ENCODE peak calls at places on chromosomes 4 and X, in seven cellular contexts. Q is breast epithelium, C is K562, N is GM12878, J is GM12891, V is stomach, T is suprapubic skin. O is an unnamed sample.

GRCh38 chr4:24840826-24841587 is 45.6 kb downstream of the SOD3 start:
- DNase-seq in Q (no peak), C (no peak), N (no peak), J (no peak), V (no peak), T (no peak), O (no peak)

GRCh38 chr4:53497446-53498069 is 93.7 kb downstream of the LNX1 start:
- DNase-seq in Q (peak), C (no peak), N (no peak), J (no peak), V (no peak), T (peak), O (no peak)

GRCh38 chr4:24794916-24795665 is at the start of gene SOD3:
- DNase-seq in Q (peak), C (peak), N (no peak), J (no peak), V (peak), T (peak), O (peak)

GRCh38 chr4:77036206-77036605 is 39.6 kb downstream of the CCNI start:
- DNase-seq in Q (peak), C (no peak), N (no peak), J (no peak), V (no peak), T (no peak), O (no peak)

GRCh38 chrX:24954732-24955131 is 61.0 kb downstream of the ARX start:
- DNase-seq in Q (no peak), C (no peak), N (no peak), J (no peak), V (no peak), T (no peak), O (no peak)

GRCh38 chr4:18202510-18202909 is 181.0 kb upstream of the LCORL start:
- DNase-seq in Q (no peak), C (no peak), N (no peak), J (no peak), V (no peak), T (no peak), O (no peak)

GRCh38 chr4:169159614-169160013 is 111.1 kb downstream of the SH3RF1 start:
- DNase-seq in Q (no peak), C (no peak), N (no peak), J (no peak), V (no peak), T (no peak), O (no peak)

GRCh38 chr4:100367451-100367850 is 150.4 kb downstream of the EMCN start:
- DNase-seq in Q (no peak), C (no peak), N (no peak), J (no peak), V (no peak), T (no peak), O (no peak)

GRCh38 chrX:136268051-136269048 is 17.1 kb upstream of the MAP7D3 start:
- DNase-seq in Q (no peak), C (peak), N (no peak), J (no peak), V (no peak), T (no peak), O (peak)

GRCh38 chrX:79081895-79082512 is 62.5 kb upstream of the GPR174 start:
- DNase-seq in Q (no peak), C (peak), N (peak), J (no peak), V (no peak), T (no peak), O (no peak)

GRCh38 chrX:13747836-13748235 is 13.3 kb downstream of the OFD1 start:
- DNase-seq in Q (no peak), C (peak), N (no peak), J (no peak), V (peak), T (no peak), O (peak)

GRCh38 chrX:13741695-13742094 is 7.1 kb downstream of the OFD1 start:
- DNase-seq in Q (no peak), C (no peak), N (no peak), J (no peak), V (no peak), T (no peak), O (no peak)

GRCh38 chrX:13748486-13748885 is 13.9 kb downstream of the OFD1 start:
- DNase-seq in Q (no peak), C (no peak), N (no peak), J (no peak), V (no peak), T (no peak), O (no peak)

GRCh38 chrX:13742397-13743176 is 8.0 kb downstream of the OFD1 start:
- DNase-seq in Q (no peak), C (no peak), N (peak), J (peak), V (no peak), T (no peak), O (peak)
- TF ChIP-seq POLR2AphosphoS5 in Q (no peak), C (no peak), N (peak), J (no peak), V (peak), T (no peak), O (no peak)

GRCh38 chrX:40735318-40736169 is at the start of gene MED14:
- DNase-seq in Q (peak), C (peak), N (peak), J (peak), V (peak), T (peak), O (peak)
- TF ChIP-seq POLR2A in Q (no peak), C (peak), N (peak), J (peak), V (no peak), T (peak), O (peak)

GRCh38 chr4:85132117-85132516 is 165.6 kb upstream of the WDFY3 start:
- DNase-seq in Q (no peak), C (no peak), N (no peak), J (no peak), V (no peak), T (no peak), O (no peak)

GRCh38 chr4:85125688-85126087 is 159.2 kb upstream of the WDFY3 start:
- DNase-seq in Q (no peak), C (no peak), N (no peak), J (no peak), V (no peak), T (no peak), O (no peak)

GRCh38 chr4:85128246-85129204 is 162.0 kb upstream of the WDFY3 start:
- DNase-seq in Q (no peak), C (no peak), N (no peak), J (no peak), V (no peak), T (no peak), O (no peak)

GRCh38 chr4:85126991-85127591 is 160.6 kb upstream of the WDFY3 start:
- DNase-seq in Q (no peak), C (no peak), N (no peak), J (no peak), V (no peak), T (no peak), O (no peak)

DNA sequence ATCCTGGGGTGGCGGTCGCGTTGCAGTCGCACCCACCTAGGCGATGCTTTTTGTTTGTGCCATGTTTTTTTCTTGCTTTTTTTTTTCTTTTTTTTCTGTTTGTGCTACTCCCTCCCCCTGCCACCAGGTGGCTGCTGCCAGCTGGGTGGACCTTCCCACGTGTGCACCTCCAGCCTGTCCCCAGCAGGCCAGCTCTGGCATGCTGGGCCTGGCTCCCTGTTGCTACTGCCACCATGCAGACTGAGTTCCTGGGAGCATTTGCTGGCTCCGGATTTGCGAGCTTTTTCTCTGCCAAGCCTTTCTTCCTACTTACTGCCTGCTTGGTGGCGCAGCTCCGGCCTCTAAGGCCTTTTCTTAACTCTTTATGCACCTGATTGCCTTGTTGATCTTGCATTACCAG is 161.2 kb upstream of the WDFY3 start:
- DNase-seq in Q (no peak), C (peak), N (no peak), J (peak), V (no peak), T (no peak), O (no peak)
- TF ChIP-seq POLR2AphosphoS5 in Q (no peak), C (no peak), N (no peak), J (no peak), V (no peak), T (no peak), O (no peak)

DNA sequence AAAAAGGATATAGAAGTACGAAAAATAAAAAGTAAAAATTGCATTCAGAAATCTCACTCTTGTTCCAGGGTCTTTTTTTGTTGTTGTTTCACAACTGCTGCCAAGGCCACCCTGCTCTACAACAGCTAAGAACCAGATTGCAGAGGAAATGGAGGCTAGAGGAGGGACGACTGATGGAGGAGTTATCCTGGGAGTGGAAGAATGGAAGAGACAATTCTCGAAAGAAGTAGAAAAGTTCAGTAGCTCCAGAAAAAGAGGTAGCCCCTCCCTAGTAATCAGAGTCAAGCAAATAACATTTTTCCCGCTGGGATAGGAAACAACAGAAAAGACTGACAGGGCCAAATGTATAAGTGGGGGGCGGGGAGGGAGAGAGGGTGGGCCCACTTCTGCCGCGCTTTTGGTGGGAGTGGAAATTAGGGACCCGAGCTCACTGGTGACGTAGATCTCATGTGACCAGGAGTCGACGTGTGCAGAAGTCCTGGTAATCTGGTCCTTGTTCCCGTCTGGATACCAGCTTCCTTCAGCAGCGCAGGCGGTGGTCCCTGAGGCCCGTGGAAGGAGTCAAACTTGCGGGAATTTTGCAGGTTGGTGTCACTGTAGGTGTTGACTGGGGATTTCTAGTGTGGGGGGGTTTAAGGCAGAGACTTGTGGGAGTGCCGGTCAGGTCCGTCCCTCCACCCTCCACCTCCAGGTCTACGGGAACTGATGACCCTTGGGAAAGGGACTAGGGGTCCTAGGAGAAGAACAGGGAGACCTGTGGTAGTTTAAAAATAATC is at the start of gene TCEAL9:
- DNase-seq in Q (peak), C (peak), N (no peak), J (no peak), V (peak), T (peak), O (peak)
- TF ChIP-seq POLR2A in Q (peak), C (peak), N (no peak), J (no peak), V (peak), T (peak), O (peak)

DNA sequence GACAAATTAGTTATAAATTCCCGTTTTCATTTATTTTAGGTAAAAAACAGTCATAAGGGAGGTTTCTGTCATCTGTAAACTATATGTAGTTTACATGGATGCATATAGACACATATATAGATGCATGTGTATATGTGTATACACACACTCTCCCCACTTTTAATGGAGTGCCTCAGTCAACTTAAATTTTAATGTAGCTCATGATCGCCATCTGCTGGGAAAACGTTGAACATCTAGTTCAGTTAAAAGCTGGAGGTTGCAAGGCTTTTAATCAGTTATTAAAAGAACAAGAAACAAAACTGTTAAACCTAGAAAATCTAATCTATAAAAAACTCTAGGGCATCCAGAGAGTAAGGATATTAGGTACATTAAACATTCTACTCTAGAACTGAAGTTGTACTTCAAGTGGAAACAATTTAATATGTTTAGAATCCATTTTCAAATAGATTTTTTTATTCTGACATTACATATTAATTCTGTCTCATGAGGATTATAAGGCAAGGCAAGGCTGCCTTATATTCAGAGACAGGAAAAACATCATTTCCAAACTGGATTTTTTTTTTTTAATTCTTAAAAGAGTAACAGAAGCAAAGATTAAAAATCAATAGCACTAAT is 122.6 kb downstream of the SHISA3 start:
- DNase-seq in Q (no peak), C (peak), N (peak), J (no peak), V (peak), T (no peak), O (peak)
- TF ChIP-seq POLR2AphosphoS5 in Q (no peak), C (no peak), N (no peak), J (no peak), V (no peak), T (no peak), O (no peak)

GRCh38 chr4:128810871-128811570 is 1.5 kb downstream of the JADE1 start:
- DNase-seq in Q (peak), C (peak), N (no peak), J (peak), V (peak), T (peak), O (peak)
- TF ChIP-seq POLR2A in Q (peak), C (peak), N (peak), J (peak), V (peak), T (peak), O (peak)

O was measured in transverse colon.